ENCODE peak calls at places on chromosomes 2 and 18, in ten cellular contexts. N is AG09319; C is osteocyte; G is HepG2; P is A549; Z is fibroblast of pulmonary artery; O is CD8-positive, alpha-beta T cell; Y is BJ; V is neural crest cell; X is Peyer's patch. S is an unnamed sample.

GRCh38 chr18:45569566-45569965 is 45.7 kb upstream of the SLC14A2 start:
- DNase-seq in N (no peak), C (no peak), G (no peak), P (no peak), Z (no peak), O (no peak), Y (no peak), V (no peak), X (no peak), S (no peak)

GRCh38 chr2:231527955-231528635 is 2.1 kb downstream of the NMUR1 start:
- DNase-seq in N (no peak), C (no peak), G (no peak), P (no peak), Z (no peak), O (no peak), Y (no peak), V (no peak), X (no peak), S (no peak)

GRCh38 chr2:45180784-45181183 is 171.5 kb upstream of the SIX2 start:
- DNase-seq in N (no peak), C (no peak), G (no peak), P (no peak), Z (peak), O (no peak), Y (no peak), V (no peak), X (no peak), S (no peak)

GRCh38 chr18:46559946-46560670 is 96.9 kb downstream of the LOXHD1 start:
- DNase-seq in N (no peak), C (peak), G (no peak), P (no peak), Z (no peak), O (no peak), Y (no peak), V (no peak), X (no peak), S (no peak)

GRCh38 chr2:219947575-219947974 is 320.1 kb downstream of the SLC4A3 start:
- DNase-seq in N (no peak), C (no peak), G (no peak), P (no peak), Z (peak), O (no peak), Y (no peak), V (no peak), X (no peak), S (no peak)

GRCh38 chr2:165293439-165294420 is 54.5 kb downstream of the SCN2A start:
- DNase-seq in N (peak), C (no peak), G (peak), P (peak), Z (peak), O (peak), Y (peak), V (peak), X (peak), S (peak)

GRCh38 chr2:1546023-1546591 is 132.8 kb downstream of the TPO start:
- DNase-seq in N (peak), C (no peak), G (peak), P (peak), Z (peak), O (no peak), Y (no peak), V (peak), X (no peak), S (no peak)

GRCh38 chr18:76426738-76427305 is 68.2 kb downstream of the ZNF516 start:
- DNase-seq in N (no peak), C (peak), G (peak), P (peak), Z (peak), O (no peak), Y (no peak), V (peak), X (no peak), S (no peak)

GRCh38 chr2:109468893-109469292 is 144.9 kb downstream of the SEPTIN10 start:
- DNase-seq in N (no peak), C (no peak), G (no peak), P (no peak), Z (no peak), O (no peak), Y (no peak), V (no peak), X (no peak), S (no peak)

GRCh38 chr2:143477724-143478443 is 348.7 kb downstream of the ARHGAP15 start:
- DNase-seq in N (no peak), C (no peak), G (no peak), P (no peak), Z (peak), O (no peak), Y (no peak), V (no peak), X (no peak), S (peak)

GRCh38 chr2:46404181-46404759 is 75.1 kb upstream of the TMEM247 start:
- DNase-seq in N (no peak), C (no peak), G (no peak), P (no peak), Z (no peak), O (no peak), Y (no peak), V (no peak), X (no peak), S (no peak)

GRCh38 chr2:27738349-27739057 is 33.0 kb upstream of the MRPL33 start:
- DNase-seq in N (no peak), C (no peak), G (peak), P (no peak), Z (no peak), O (no peak), Y (no peak), V (no peak), X (no peak), S (no peak)

GRCh38 chr2:55837073-55837472 is 86.5 kb downstream of the EFEMP1 start:
- DNase-seq in N (no peak), C (no peak), G (peak), P (no peak), Z (no peak), O (no peak), Y (no peak), V (no peak), X (no peak), S (no peak)

GRCh38 chr2:225911019-225911418 is 511.5 kb downstream of the NYAP2 start:
- DNase-seq in N (no peak), C (no peak), G (no peak), P (no peak), Z (no peak), O (no peak), Y (no peak), V (no peak), X (no peak), S (no peak)

GRCh38 chr2:127153691-127154158 is 46.8 kb upstream of the BIN1 start:
- DNase-seq in N (peak), C (peak), G (no peak), P (peak), Z (peak), O (no peak), Y (peak), V (no peak), X (no peak), S (no peak)

GRCh38 chr2:19731515-19731914 is 170.3 kb downstream of the TTC32 start:
- DNase-seq in N (no peak), C (no peak), G (no peak), P (no peak), Z (no peak), O (no peak), Y (no peak), V (no peak), X (no peak), S (no peak)

GRCh38 chr2:20207051-20207450 is 17.9 kb downstream of the SDC1 start:
- DNase-seq in N (no peak), C (no peak), G (no peak), P (no peak), Z (no peak), O (no peak), Y (no peak), V (no peak), X (no peak), S (peak)

GRCh38 chr2:11967946-11968465 is 221.6 kb downstream of the LPIN1 start:
- DNase-seq in N (no peak), C (no peak), G (no peak), P (no peak), Z (peak), O (no peak), Y (no peak), V (no peak), X (no peak), S (no peak)

GRCh38 chr2:65749549-65749948 is 317.1 kb upstream of the SPRED2 start:
- DNase-seq in N (no peak), C (no peak), G (no peak), P (no peak), Z (peak), O (no peak), Y (no peak), V (no peak), X (no peak), S (no peak)

GRCh38 chr2:214587442-214587841 is 176.6 kb downstream of the VWC2L start:
- DNase-seq in N (no peak), C (no peak), G (peak), P (no peak), Z (no peak), O (no peak), Y (no peak), V (peak), X (no peak), S (no peak)

GRCh38 chr18:51107594-51108305 is 77.7 kb downstream of the SMAD4 start:
- DNase-seq in N (no peak), C (no peak), G (no peak), P (peak), Z (no peak), O (no peak), Y (no peak), V (no peak), X (no peak), S (no peak)

GRCh38 chr2:231914077-231914690 is 12.0 kb downstream of the NPPC start:
- DNase-seq in N (no peak), C (no peak), G (no peak), P (no peak), Z (no peak), O (no peak), Y (no peak), V (no peak), X (no peak), S (no peak)

GRCh38 chr2:60519259-60519863 is 34.1 kb downstream of the BCL11A start:
- DNase-seq in N (no peak), C (peak), G (no peak), P (no peak), Z (no peak), O (no peak), Y (no peak), V (no peak), X (no peak), S (no peak)

GRCh38 chr2:101204400-101205095 is 48.1 kb upstream of the CNOT11 start:
- DNase-seq in N (no peak), C (no peak), G (peak), P (peak), Z (peak), O (no peak), Y (no peak), V (no peak), X (no peak), S (no peak)

GRCh38 chr18:48539406-48540328 is 836 bp downstream of the CTIF start:
- DNase-seq in N (no peak), C (peak), G (no peak), P (peak), Z (peak), O (no peak), Y (no peak), V (peak), X (peak), S (peak)

GRCh38 chr18:49368876-49369440 is 91.5 kb downstream of the DYM start:
- DNase-seq in N (no peak), C (no peak), G (peak), P (no peak), Z (no peak), O (no peak), Y (no peak), V (no peak), X (no peak), S (no peak)

GRCh38 chr2:84776011-84776410 is 104.9 kb downstream of the TRABD2A start:
- DNase-seq in N (no peak), C (no peak), G (no peak), P (no peak), Z (peak), O (no peak), Y (no peak), V (no peak), X (no peak), S (no peak)

GRCh38 chr18:24695168-24695567 is 234.7 kb downstream of the HRH4 start:
- DNase-seq in N (no peak), C (no peak), G (no peak), P (no peak), Z (no peak), O (no peak), Y (no peak), V (no peak), X (no peak), S (no peak)

GRCh38 chr18:55326134-55326533 is 261.9 kb downstream of the TCF4 start:
- DNase-seq in N (no peak), C (no peak), G (no peak), P (no peak), Z (no peak), O (no peak), Y (no peak), V (no peak), X (no peak), S (no peak)

GRCh38 chr2:220703279-220703678 is 868.8 kb downstream of the EPHA4 start:
- DNase-seq in N (no peak), C (no peak), G (no peak), P (no peak), Z (no peak), O (no peak), Y (no peak), V (no peak), X (no peak), S (no peak)

GRCh38 chr18:79392226-79392625 is 3.5 kb upstream of the NFATC1 start:
- DNase-seq in N (no peak), C (no peak), G (no peak), P (no peak), Z (no peak), O (no peak), Y (no peak), V (no peak), X (peak), S (no peak)

GRCh38 chr18:36441426-36441870 is 143.9 kb downstream of the FHOD3 start:
- DNase-seq in N (no peak), C (no peak), G (no peak), P (no peak), Z (peak), O (no peak), Y (no peak), V (no peak), X (no peak), S (no peak)

GRCh38 chr2:68250652-68251186 is 1.6 kb downstream of the PPP3R1 start:
- DNase-seq in N (no peak), C (no peak), G (no peak), P (no peak), Z (no peak), O (no peak), Y (no peak), V (no peak), X (no peak), S (no peak)

GRCh38 chr2:253202-253638 is 10.6 kb downstream of the SH3YL1 start:
- DNase-seq in N (no peak), C (no peak), G (no peak), P (no peak), Z (no peak), O (no peak), Y (no peak), V (no peak), X (no peak), S (no peak)

GRCh38 chr18:54805571-54806334 is 22.5 kb upstream of the RAB27B start:
- DNase-seq in N (no peak), C (no peak), G (peak), P (no peak), Z (peak), O (no peak), Y (no peak), V (no peak), X (no peak), S (no peak)

GRCh38 chr2:22904126-22904684 is 480.8 kb upstream of the KLHL29 start:
- DNase-seq in N (no peak), C (no peak), G (peak), P (peak), Z (no peak), O (no peak), Y (no peak), V (peak), X (peak), S (peak)
- TF ChIP-seq CTCF in N (no peak), C (peak), G (peak), P (peak), Z (peak), O (no peak), Y (peak), V (peak), X (peak), S (peak)

GRCh38 chr2:171160119-171160629 is 519 bp downstream of the TLK1 start:
- DNase-seq in N (peak), C (peak), G (peak), P (peak), Z (peak), O (peak), Y (no peak), V (peak), X (peak), S (peak)

GRCh38 chr2:171160630-171161424 is at the start of gene TLK1:
- DNase-seq in N (peak), C (peak), G (peak), P (peak), Z (peak), O (peak), Y (no peak), V (peak), X (peak), S (peak)

GRCh38 chr2:171158790-171159325 is 1.8 kb downstream of the TLK1 start:
- DNase-seq in N (no peak), C (no peak), G (no peak), P (peak), Z (no peak), O (no peak), Y (no peak), V (no peak), X (no peak), S (no peak)

GRCh38 chr2:171158036-171158789 is 2.5 kb downstream of the TLK1 start:
- DNase-seq in N (no peak), C (no peak), G (no peak), P (no peak), Z (no peak), O (no peak), Y (no peak), V (no peak), X (no peak), S (no peak)

DNA sequence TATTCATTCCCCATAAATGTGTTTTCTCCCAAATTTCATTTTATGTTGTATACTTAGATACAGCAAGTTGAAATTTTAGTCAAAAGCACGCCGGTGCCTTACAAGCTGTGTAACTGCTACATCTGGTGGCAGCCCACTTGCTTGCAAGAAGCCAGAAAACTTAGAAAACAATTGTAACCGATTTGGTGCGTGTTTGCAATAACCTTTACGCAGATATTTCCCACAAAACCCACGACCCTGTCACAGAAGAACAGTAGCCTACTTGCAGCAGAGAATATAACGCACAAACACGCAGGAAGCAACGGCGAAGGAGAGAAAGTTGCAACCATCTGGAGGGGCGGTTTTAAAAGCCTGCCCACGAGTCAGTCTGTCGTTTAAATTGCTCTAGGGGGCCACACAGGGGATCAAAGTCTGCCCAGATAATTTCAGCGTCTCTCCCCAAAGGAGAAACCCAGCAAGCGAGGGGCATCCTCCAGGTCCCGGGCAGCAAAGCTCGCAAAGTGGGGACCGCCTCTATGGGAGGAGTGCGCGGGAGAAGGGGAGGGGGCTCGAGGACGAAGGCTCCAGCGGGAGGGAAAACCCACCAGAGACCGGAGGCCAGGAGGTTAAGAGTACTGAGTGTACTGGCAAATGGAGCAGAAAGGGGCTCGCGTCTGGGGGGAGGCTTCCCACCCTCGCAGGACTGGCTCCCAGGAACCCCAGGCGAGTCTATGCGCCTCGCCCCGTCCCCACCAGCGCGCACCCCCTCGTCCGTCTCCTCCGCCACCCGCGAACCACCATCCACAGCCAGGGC is 1.2 kb downstream of the TLK1 start:
- DNase-seq in N (peak), C (no peak), G (peak), P (peak), Z (peak), O (peak), Y (peak), V (peak), X (peak), S (peak)
- TF ChIP-seq CTCF in N (peak), C (peak), G (peak), P (peak), Z (peak), O (peak), Y (peak), V (peak), X (peak), S (peak)

DNA sequence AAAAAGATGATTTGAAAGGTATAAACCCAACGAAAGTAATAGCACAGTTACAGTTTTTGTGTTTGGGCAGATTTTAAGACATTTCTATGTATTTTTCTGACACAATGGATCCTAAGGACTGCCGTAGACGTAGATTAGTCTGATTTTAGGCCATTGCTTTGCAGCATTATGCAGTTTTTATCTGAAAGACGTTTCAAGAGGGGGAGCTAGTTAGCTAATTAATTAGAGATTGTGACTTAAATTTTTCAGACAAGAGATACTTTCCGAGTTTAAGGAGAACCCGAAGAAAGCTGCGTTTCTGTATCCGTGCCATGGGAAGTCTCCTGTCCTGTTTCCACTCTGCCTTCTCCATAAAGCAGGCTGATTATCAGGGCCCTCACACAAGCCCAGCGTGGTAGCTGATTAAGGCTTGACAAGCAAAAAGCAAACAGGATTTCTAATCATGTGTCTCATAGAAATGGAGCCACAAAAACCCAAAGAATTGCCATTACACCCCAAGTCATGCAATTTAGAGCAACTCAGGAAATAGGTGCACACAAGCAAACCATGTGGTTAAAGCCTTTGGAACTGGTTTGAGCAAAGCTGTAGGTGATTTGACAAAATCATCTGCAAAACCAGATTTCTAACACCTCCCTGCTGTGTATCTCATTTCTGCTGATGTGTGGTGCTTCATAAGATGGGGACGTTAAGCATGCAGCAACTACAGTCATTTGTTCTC is 808.1 kb downstream of the RNF144A start:
- DNase-seq in N (no peak), C (no peak), G (no peak), P (no peak), Z (peak), O (peak), Y (no peak), V (no peak), X (peak), S (no peak)
- TF ChIP-seq CTCF in N (peak), C (no peak), G (no peak), P (peak), Z (no peak), O (no peak), Y (no peak), V (no peak), X (peak), S (peak)

DNA sequence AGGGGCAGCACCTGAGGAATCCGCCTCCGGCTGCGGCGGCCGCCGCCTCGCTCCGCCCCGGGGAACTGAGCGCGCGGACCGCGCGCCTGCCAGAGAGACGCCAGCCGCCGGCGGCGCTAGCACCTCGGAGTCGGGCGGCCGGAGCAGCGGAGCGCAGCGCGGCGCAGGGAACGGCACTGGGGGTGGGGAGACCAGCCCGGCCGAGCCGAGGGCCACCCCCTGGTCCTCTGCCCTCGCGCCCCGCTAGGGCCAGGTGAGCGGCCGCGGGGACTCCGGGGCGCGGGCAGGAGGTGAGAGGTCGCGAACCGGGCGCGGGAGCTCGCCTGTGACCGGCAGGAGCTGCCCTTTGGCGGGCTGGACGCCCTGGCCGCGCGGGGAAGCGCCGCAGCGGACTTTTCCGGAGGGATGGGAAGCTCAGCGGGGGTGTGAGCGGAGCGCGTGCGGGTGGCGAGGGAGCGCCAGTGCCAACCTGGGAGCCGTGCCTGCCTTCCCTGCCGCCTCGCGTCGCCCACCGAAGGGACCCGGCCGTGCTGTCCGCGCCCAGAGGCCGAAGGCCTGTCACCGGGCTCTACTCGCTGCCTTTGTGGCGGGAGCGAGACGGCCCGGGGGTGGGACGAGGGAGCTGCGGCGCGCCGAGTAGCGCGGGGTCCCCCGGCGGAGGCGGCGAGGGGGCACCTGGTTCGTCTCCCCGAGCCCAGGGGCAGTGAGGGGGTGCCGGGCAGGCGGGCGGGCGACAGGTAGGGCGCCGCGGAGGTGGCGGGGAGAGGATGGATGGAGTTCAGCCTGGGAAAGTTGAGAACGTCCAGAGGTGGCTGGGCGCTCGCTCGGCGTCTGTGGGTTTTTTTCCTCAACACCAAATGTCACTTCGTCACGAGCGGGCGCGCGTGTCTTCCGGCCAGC is at the start of gene GREB1L:
- DNase-seq in N (peak), C (no peak), G (peak), P (peak), Z (peak), O (no peak), Y (no peak), V (peak), X (peak), S (peak)
- TF ChIP-seq CTCF in N (peak), C (peak), G (peak), P (peak), Z (no peak), O (no peak), Y (no peak), V (peak), X (peak), S (no peak)